ENCODE peak calls at places on chromosomes 5 and 9, in four cellular contexts. E is WTC11, R is mesothelial cell of epicardium, G is cardiac muscle cell. H is an unnamed sample.

GRCh38 chr5:169280286-169280685 is 20.7 kb downstream of the SLIT3 start:
- DNase-seq in E (no peak), R (no peak), G (no peak), H (no peak)

GRCh38 chr5:77231470-77232138 is 21.1 kb downstream of the PDE8B start:
- DNase-seq in E (no peak), R (no peak), G (no peak), H (no peak)

GRCh38 chr5:133050500-133050899 is 1.3 kb upstream of the HSPA4 start:
- DNase-seq in E (no peak), R (no peak), G (no peak), H (no peak)

GRCh38 chr9:92634712-92635605 is 35.0 kb downstream of the IPPK start:
- DNase-seq in E (peak; percentile 95), R (peak; percentile 78), G (peak; percentile 84), H (peak; percentile 89)

GRCh38 chr9:93899609-93900435 is 55.3 kb downstream of the BARX1 start:
- DNase-seq in E (peak; percentile 2), R (peak; percentile 29), G (no peak), H (no peak)

GRCh38 chr5:179558912-179559279 is 8.5 kb downstream of the RUFY1 start:
- DNase-seq in E (peak; percentile 75), R (peak; percentile 56), G (peak; percentile 38), H (peak; percentile 68)

GRCh38 chr5:159094745-159095144 is 5.0 kb downstream of the EBF1 start:
- DNase-seq in E (peak; percentile 17), R (peak; percentile 69), G (peak; percentile 72), H (peak; percentile 45)

GRCh38 chr5:136191304-136192014 is 1.5 kb downstream of the SMIM32 start:
- DNase-seq in E (peak; percentile 53), R (peak; percentile 39), G (peak; percentile 43), H (peak; percentile 55)

GRCh38 chr5:9118852-9119251 is 427.0 kb downstream of the SEMA5A start:
- DNase-seq in E (no peak), R (no peak), G (no peak), H (no peak)

GRCh38 chr5:166786889-166787288 is 1504.6 kb upstream of the WWC1 start:
- DNase-seq in E (no peak), R (no peak), G (no peak), H (no peak)

GRCh38 chr5:170278611-170279500 is 18.7 kb downstream of the LCP2 start:
- DNase-seq in E (peak; percentile 26), R (no peak), G (no peak), H (peak; percentile 46)

GRCh38 chr5:125289606-125290005 is 543.2 kb upstream of the ZNF608 start:
- DNase-seq in E (no peak), R (no peak), G (no peak), H (no peak)

GRCh38 chr9:134629586-134630392 is 11.8 kb upstream of the COL5A1 start:
- DNase-seq in E (peak; percentile 5), R (no peak), G (no peak), H (no peak)

GRCh38 chr9:37622462-37622861 is 28.3 kb upstream of the FRMPD1 start:
- DNase-seq in E (no peak), R (no peak), G (no peak), H (no peak)

GRCh38 chr5:96838483-96839395 is 31.0 kb upstream of the ERAP1 start:
- DNase-seq in E (no peak), R (no peak), G (no peak), H (no peak)

GRCh38 chr5:133918731-133919130 is 49.7 kb downstream of the C5orf15 start:
- DNase-seq in E (no peak), R (no peak), G (no peak), H (no peak)

GRCh38 chr5:74766348-74766886 is 500 bp downstream of the GFM2 start:
- DNase-seq in E (no peak), R (no peak), G (peak; percentile 20), H (no peak)

GRCh38 chr5:102583663-102584062 is 84.9 kb upstream of the SLCO6A1 start:
- DNase-seq in E (no peak), R (no peak), G (peak; percentile 20), H (no peak)

GRCh38 chr5:108380531-108381021 is 1.3 kb downstream of the FBXL17 start:
- DNase-seq in E (peak; percentile 61), R (peak; percentile 47), G (peak; percentile 81), H (peak; percentile 39)

GRCh38 chr5:159095882-159096554 is 3.7 kb downstream of the EBF1 start:
- DNase-seq in E (peak; percentile 27), R (no peak), G (no peak), H (no peak)

GRCh38 chr9:101995231-101995630 is 256.8 kb upstream of the GRIN3A start:
- DNase-seq in E (no peak), R (no peak), G (no peak), H (no peak)

GRCh38 chr5:150607991-150608390 is 32.5 kb upstream of the SYNPO start:
- DNase-seq in E (no peak), R (no peak), G (no peak), H (no peak)

GRCh38 chr5:37214550-37214949 is 34.6 kb downstream of the CPLANE1 start:
- DNase-seq in E (no peak), R (no peak), G (no peak), H (no peak)

GRCh38 chr5:88262116-88262515 is 6.5 kb downstream of the TMEM161B start:
- DNase-seq in E (no peak), R (no peak), G (no peak), H (no peak)

GRCh38 chr9:28234899-28235277 is 661.6 kb upstream of the C9orf72 start:
- DNase-seq in E (no peak), R (no peak), G (no peak), H (no peak)

GRCh38 chr5:142830241-142831018 is 60.3 kb downstream of the ARHGAP26 start:
- DNase-seq in E (no peak), R (no peak), G (no peak), H (no peak)

GRCh38 chr5:92527311-92528078 is 1053.5 kb downstream of the NR2F1-AS1 start:
- DNase-seq in E (no peak), R (no peak), G (no peak), H (no peak)

GRCh38 chr5:107216587-107216986 is 454.1 kb downstream of the EFNA5 start:
- DNase-seq in E (no peak), R (no peak), G (no peak), H (no peak)

GRCh38 chr5:83034552-83035181 is 42.5 kb downstream of the TMEM167A start:
- DNase-seq in E (no peak), R (no peak), G (no peak), H (no peak)
- TF ChIP-seq CTCF in E (no peak), R (no peak), G (no peak), H (no peak)

GRCh38 chr5:178203670-178204204 is 596 bp upstream of the HNRNPAB start:
- DNase-seq in E (no peak), R (no peak), G (no peak), H (no peak)
- TF ChIP-seq CTCF in E (no peak), R (no peak), G (no peak), H (no peak)

GRCh38 chr5:124043456-124043855 is 531.5 kb downstream of the CSNK1G3 start:
- DNase-seq in E (no peak), R (no peak), G (no peak), H (no peak)
- TF ChIP-seq CTCF in E (no peak), R (no peak), G (peak; percentile 7), H (no peak)

DNA sequence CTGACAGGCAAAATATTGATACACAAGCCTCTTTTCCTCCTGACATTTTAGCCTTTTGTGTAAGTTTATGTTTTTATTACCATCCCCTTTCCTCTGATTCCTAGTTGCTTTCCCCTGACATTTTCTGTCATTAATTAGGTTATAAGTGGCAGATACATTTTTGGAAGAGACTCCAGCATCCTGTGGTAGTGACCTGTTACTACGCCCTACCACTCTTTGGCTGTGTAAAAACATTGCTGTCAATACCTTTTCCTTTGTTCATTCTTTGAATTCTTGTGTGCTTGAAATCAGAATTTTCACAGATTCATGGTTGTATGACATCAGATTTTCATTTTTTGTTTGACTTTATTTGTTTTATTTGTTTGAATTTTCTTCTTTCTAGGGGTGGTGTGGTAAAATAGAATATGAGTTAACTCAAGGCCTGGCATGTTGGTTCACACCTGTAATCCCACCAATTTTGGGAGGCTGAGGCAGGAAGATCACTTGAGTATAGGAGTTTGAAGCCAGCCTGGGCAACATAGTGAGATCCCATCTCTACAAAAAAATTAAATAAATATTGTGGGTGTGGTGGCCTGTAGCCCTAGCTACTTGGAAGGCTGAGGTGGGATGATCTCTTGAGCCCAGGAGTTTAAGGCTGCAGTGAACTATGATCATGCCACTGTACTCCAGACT is 43.4 kb downstream of the UBE2R2 start:
- DNase-seq in E (no peak), R (no peak), G (no peak), H (no peak)
- TF ChIP-seq CTCF in E (no peak), R (no peak), G (no peak), H (peak; percentile 15)

GRCh38 chr9:87167616-87168015 is 220.3 kb upstream of the GAS1 start:
- DNase-seq in E (no peak), R (no peak), G (no peak), H (no peak)

DNA sequence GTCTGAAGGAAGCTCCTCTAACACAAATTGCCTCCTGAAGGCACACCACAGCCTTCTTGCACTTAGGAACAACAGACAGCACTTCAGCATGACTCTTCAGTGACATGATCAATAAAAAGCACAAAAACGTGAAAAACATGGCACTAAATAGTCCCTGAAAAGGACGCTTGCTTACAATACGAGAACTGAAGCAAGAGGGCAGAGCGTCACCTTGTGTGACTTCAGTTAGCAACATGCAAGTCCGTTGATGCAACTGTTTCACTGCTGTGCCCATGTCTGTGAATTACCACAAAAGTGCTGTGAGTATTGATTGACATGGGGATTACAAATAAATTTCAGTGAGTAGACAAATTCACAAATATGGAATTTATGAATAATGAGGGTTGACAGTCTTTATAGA is 219.9 kb upstream of the GAS1 start:
- DNase-seq in E (no peak), R (no peak), G (no peak), H (no peak)
- TF ChIP-seq CTCF in E (no peak), R (no peak), G (no peak), H (no peak)

GRCh38 chr5:7397935-7398334 is 2.0 kb downstream of the ADCY2 start:
- DNase-seq in E (no peak), R (no peak), G (no peak), H (no peak)

GRCh38 chr5:7396169-7397004 is 449 bp downstream of the ADCY2 start:
- DNase-seq in E (peak; percentile 27), R (peak; percentile 59), G (peak; percentile 48), H (peak; percentile 37)

GRCh38 chr5:7398596-7399260 is 2.8 kb downstream of the ADCY2 start:
- DNase-seq in E (no peak), R (no peak), G (no peak), H (no peak)

GRCh38 chr5:7395432-7396168 is at the start of gene ADCY2:
- DNase-seq in E (peak; percentile 43), R (no peak), G (no peak), H (no peak)

GRCh38 chr5:7397005-7397546 is 1.1 kb downstream of the ADCY2 start:
- DNase-seq in E (no peak), R (no peak), G (no peak), H (no peak)
- TF ChIP-seq CTCF in E (no peak), R (no peak), G (no peak), H (no peak)

GRCh38 chr9:24614070-24614469 is 68.4 kb upstream of the IZUMO3 start:
- DNase-seq in E (no peak), R (no peak), G (peak; percentile 53), H (peak; percentile 3)
- TF ChIP-seq CTCF in E (no peak), R (no peak), G (no peak), H (no peak)

H was measured in endothelial cell.